ENCODE peak calls at places on chromosomes 2 and 18, in five cellular contexts. W is WERI-Rb-1, X is fibroblast of lung, P is epithelial cell of esophagus, A is cardiac muscle cell. E is an unnamed sample.

GRCh38 chr2:16091576-16092282 is 151.4 kb downstream of the MYCN start:
- DNase-seq in P (no peak), A (no peak), W (no peak), X (no peak), E (no peak)

GRCh38 chr2:45575881-45576280 is 35.2 kb downstream of the SRBD1 start:
- DNase-seq in W (no peak), X (no peak), A (no peak), P (no peak), E (no peak)

GRCh38 chr2:7191927-7192326 is 274.7 kb downstream of the RNF144A start:
- DNase-seq in X (peak), W (no peak), A (peak), P (peak), E (peak)

GRCh38 chr2:190409616-190410015 is 1.5 kb downstream of the MFSD6 start:
- DNase-seq in X (no peak), W (no peak), P (no peak), A (no peak), E (no peak)

GRCh38 chr2:172380436-172381274 is 46.7 kb upstream of the ITGA6 start:
- DNase-seq in A (peak), X (peak), P (no peak), W (no peak), E (peak)

GRCh38 chr2:63614448-63614968 is 25.7 kb downstream of the MDH1 start:
- DNase-seq in X (peak), A (peak), W (no peak), P (peak), E (peak)

GRCh38 chr2:187874786-187875185 is 320.6 kb upstream of the TFPI start:
- DNase-seq in P (no peak), W (no peak), X (no peak), A (no peak), E (peak)

GRCh38 chr2:217632036-217632435 is 370.8 kb downstream of the TNS1 start:
- DNase-seq in P (no peak), W (no peak), X (no peak), A (no peak), E (no peak)

GRCh38 chr18:12750076-12750707 is 47.4 kb downstream of the PSMG2 start:
- DNase-seq in P (no peak), X (peak), W (no peak), A (no peak), E (no peak)

GRCh38 chr2:70902067-70902442 is 33.6 kb upstream of the ATP6V1B1 start:
- DNase-seq in P (no peak), X (peak), A (no peak), W (no peak), E (no peak)

GRCh38 chr2:119702203-119702917 is 23.4 kb downstream of the TMEM177 start:
- DNase-seq in W (no peak), X (no peak), A (no peak), P (no peak), E (no peak)

GRCh38 chr18:65788373-65788772 is 37.6 kb downstream of the CDH7 start:
- DNase-seq in A (no peak), X (no peak), P (peak), W (peak), E (peak)

GRCh38 chr2:30282081-30282480 is 50.7 kb downstream of the LBH start:
- DNase-seq in X (no peak), W (no peak), P (no peak), A (no peak), E (no peak)

GRCh38 chr2:240643093-240643810 is 18.0 kb downstream of the GPR35 start:
- DNase-seq in W (no peak), X (no peak), P (no peak), A (no peak), E (no peak)

GRCh38 chr2:100627653-100628300 is 65.0 kb downstream of the PDCL3 start:
- DNase-seq in W (no peak), A (no peak), P (no peak), X (no peak), E (no peak)

GRCh38 chr2:9057939-9058761 is 54.7 kb upstream of the MBOAT2 start:
- DNase-seq in X (peak), A (peak), W (no peak), P (peak), E (peak)

GRCh38 chr2:28581312-28581711 is 85.5 kb downstream of the PLB1 start:
- DNase-seq in X (no peak), A (no peak), P (no peak), W (no peak), E (no peak)

GRCh38 chr2:133171396-133172004 is 396.8 kb downstream of the NCKAP5 start:
- DNase-seq in A (peak), P (peak), W (peak), X (peak), E (peak)

GRCh38 chr2:96413067-96413722 is 77.6 kb downstream of the NCAPH start:
- DNase-seq in X (peak), W (no peak), P (peak), A (peak), E (no peak)

GRCh38 chr2:656676-657075 is 20.5 kb downstream of the TMEM18 start:
- DNase-seq in P (no peak), W (no peak), X (no peak), A (no peak), E (no peak)

GRCh38 chr18:12021077-12021476 is 39.8 kb downstream of the IMPA2 start:
- DNase-seq in X (no peak), P (no peak), A (no peak), W (no peak), E (no peak)

GRCh38 chr2:206981089-206981674 is 41.9 kb downstream of the CPO start:
- DNase-seq in A (no peak), P (no peak), X (no peak), W (peak), E (no peak)

GRCh38 chr18:34626404-34627137 is 83.5 kb upstream of the DTNA start:
- DNase-seq in A (no peak), W (no peak), P (peak), X (peak), E (peak)

GRCh38 chr2:12287220-12287751 is 429.4 kb upstream of the TRIB2 start:
- DNase-seq in X (peak), W (no peak), A (peak), P (peak), E (peak)

GRCh38 chr18:26322892-26323653 is 96.8 kb downstream of the TAF4B start:
- DNase-seq in X (peak), W (no peak), A (peak), P (peak), E (peak)

GRCh38 chr18:36349552-36349951 is 52.0 kb downstream of the FHOD3 start:
- DNase-seq in X (no peak), A (no peak), P (peak), W (no peak), E (no peak)

GRCh38 chr18:78511666-78512065 is 468.0 kb upstream of the SALL3 start:
- DNase-seq in X (no peak), W (no peak), P (no peak), A (no peak), E (no peak)

GRCh38 chr18:25058520-25058919 is 293.4 kb downstream of the ZNF521 start:
- DNase-seq in A (no peak), X (no peak), P (no peak), W (no peak), E (no peak)

GRCh38 chr2:59237311-59237710 is 996.2 kb upstream of the FANCL start:
- DNase-seq in A (no peak), W (peak), X (no peak), P (no peak), E (no peak)

GRCh38 chr2:178225011-178225817 is 30.9 kb downstream of the OSBPL6 start:
- DNase-seq in P (no peak), X (peak), A (peak), W (no peak), E (peak)

DNA sequence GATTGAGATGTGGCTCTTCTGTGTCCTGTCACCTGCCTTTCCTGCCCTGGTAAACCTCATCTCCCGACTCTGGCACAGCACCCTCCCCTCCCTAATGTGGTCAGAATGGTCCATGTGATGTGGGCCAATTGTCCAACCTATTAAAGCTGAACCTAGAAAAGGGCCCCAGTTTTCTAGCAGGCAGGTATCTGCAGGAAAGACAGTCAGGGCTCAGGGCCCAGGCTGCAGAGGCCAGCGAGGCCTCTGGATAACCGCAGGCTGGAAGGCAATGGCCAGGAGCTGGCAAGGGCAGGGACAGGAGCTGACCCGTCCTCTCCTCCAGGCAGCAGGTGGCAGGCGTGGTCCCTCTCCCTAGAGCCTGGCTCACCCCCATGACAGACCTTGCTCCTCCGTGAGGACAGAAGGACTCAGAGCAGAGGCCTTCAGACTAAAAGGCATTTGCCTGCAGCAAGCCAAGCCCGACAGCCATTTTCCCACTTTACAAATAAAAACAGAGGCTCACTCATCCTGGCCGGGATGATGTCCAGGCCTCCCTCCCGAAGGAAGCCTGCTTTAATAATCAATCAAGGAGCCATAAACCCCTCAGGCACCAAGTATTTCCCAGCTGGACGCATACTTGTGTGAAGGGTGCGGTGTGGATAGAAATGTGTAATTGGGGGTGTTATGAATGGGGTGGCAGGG is 107.1 kb downstream of the TWIST2 start:
- DNase-seq in P (no peak), X (peak), A (no peak), W (no peak), E (no peak)
- TF ChIP-seq CTCF in P (no peak), X (no peak), A (no peak), W (no peak), E (no peak)

GRCh38 chr2:174561283-174562275 is 36.0 kb downstream of the WIPF1 start:
- DNase-seq in W (no peak), X (peak), P (no peak), A (peak), E (peak)
- H3K4me3 ChIP-seq in W (no peak), X (no peak), P (no peak), A (no peak), E (no peak)

DNA sequence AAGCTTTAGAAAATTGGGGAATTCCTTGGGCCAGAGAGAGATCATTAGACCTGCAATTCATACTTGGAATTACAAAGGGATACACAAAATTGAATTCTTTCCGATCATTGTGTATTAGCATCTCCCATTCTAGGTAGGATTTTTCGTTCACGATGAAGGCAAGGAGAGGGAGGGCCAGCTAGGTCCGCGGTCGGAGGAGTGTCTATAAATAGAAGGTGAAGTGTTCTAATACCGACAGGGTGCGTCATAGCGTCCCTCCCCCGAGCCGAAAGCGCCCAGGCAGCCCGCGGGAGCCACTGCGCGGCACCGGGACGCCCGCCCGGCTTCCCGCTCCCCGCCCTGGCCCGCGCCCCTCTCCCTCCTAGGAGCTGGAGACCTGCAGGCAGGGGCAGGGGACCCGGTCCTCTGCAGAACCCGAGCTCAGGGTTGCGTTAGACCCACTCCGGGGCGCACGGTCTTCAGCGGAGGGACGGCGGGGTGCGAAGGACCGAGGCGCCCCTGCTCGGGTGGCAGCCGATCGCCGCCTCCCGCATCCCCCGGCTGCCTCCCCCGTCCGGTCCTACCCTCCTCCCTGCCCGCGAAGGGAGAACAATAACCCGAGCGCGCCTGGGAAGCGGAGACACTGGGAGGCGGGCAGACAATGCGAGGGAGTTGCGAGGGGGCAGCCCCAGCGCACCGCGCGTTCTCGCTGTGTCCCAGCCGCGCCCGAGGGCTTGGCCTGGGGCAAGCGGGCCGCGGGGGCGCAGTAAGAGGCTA is 114.1 kb upstream of the SERTAD2 start:
- DNase-seq in P (peak), W (peak), X (peak), A (peak), E (peak)
- TF ChIP-seq CTCF in P (no peak), W (peak), X (no peak), A (no peak), E (no peak)

DNA sequence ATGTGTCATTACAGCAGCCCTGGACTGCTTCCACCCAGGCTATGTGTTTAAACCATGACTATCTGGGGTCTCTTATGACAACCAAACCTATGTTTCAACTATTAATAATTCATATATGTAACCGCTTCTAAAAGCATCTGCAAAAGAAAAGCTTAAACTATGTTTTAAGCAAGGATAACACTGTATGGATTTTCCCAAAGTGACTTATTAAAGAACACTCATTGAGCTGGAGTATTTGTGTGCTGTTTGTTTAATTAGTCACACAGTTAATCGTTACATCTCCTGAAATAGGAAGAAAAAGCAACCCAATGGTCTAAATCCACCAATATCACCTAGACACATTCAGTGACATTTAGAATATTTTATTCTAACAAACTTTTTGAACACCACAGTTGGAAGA is 51.3 kb downstream of the TMEM163 start:
- DNase-seq in P (no peak), A (no peak), X (no peak), W (no peak), E (no peak)
- H3K4me3 ChIP-seq in P (no peak), A (no peak), X (no peak), W (no peak), E (no peak)

GRCh38 chr2:62071760-62072680 is 123.9 kb upstream of the B3GNT2 start:
- DNase-seq in A (no peak), P (no peak), X (no peak), W (no peak), E (no peak)

GRCh38 chr2:62065243-62065642 is 130.7 kb upstream of the B3GNT2 start:
- DNase-seq in X (no peak), P (no peak), W (no peak), A (no peak), E (no peak)

GRCh38 chr2:62074233-62074632 is 121.7 kb upstream of the B3GNT2 start:
- DNase-seq in W (no peak), X (no peak), P (no peak), A (no peak), E (peak)

GRCh38 chr2:62071126-62071598 is 124.8 kb upstream of the B3GNT2 start:
- DNase-seq in X (peak), W (no peak), A (no peak), P (no peak), E (peak)
- TF ChIP-seq CTCF in X (no peak), W (no peak), A (no peak), P (no peak), E (no peak)